ENCODE peak calls at places on chromosomes 7 and 10, in eight cellular contexts. K, A, Z, O, U, D, C and F are unnamed samples.

GRCh38 chr7:152899004-152899403 is 139.5 kb downstream of the ACTR3B start:
- DNase-seq in O (no peak), D (no peak), A (no peak), U (no peak), C (no peak), K (no peak), Z (no peak), F (no peak)

GRCh38 chr7:4136501-4137110 is 545.5 kb upstream of the FOXK1 start:
- DNase-seq in C (no peak), Z (no peak), D (no peak), A (no peak), U (no peak), O (no peak), K (no peak), F (no peak)

GRCh38 chr10:24957624-24958435 is 5.4 kb upstream of the PRTFDC1 start:
- DNase-seq in C (peak), K (no peak), O (no peak), D (no peak), Z (peak), U (no peak), A (no peak), F (peak)

GRCh38 chr10:11285171-11285570 is 267.5 kb downstream of the CELF2 start:
- DNase-seq in A (no peak), O (no peak), K (no peak), Z (no peak), C (no peak), U (no peak), D (no peak), F (no peak)

GRCh38 chr7:36129048-36129534 is 24.0 kb upstream of the EEPD1 start:
- DNase-seq in C (peak), A (no peak), K (no peak), U (no peak), Z (peak), D (no peak), O (no peak), F (peak)

GRCh38 chr7:85030893-85031292 is 156.0 kb downstream of the SEMA3D start:
- DNase-seq in C (no peak), Z (peak), A (no peak), O (no peak), K (no peak), D (no peak), U (no peak), F (peak)

GRCh38 chr10:71125749-71126107 is 86.6 kb upstream of the UNC5B start:
- DNase-seq in U (no peak), O (no peak), C (no peak), K (no peak), Z (no peak), A (no peak), D (no peak), F (no peak)

GRCh38 chr10:77564781-77565589 is 72.6 kb downstream of the KCNMA1 start:
- DNase-seq in U (no peak), C (no peak), D (no peak), O (no peak), A (no peak), K (no peak), Z (peak), F (no peak)

GRCh38 chr10:119025776-119026175 is 3.7 kb upstream of the NANOS1 start:
- DNase-seq in Z (no peak), A (peak), K (no peak), C (no peak), O (no peak), D (no peak), U (no peak), F (no peak)

GRCh38 chr7:66013938-66014337 is 31.9 kb upstream of the GUSB start:
- DNase-seq in D (no peak), Z (peak), U (no peak), O (no peak), A (peak), K (no peak), C (no peak), F (peak)

GRCh38 chr10:28763471-28763870 is 86.2 kb downstream of the BAMBI start:
- DNase-seq in O (no peak), K (no peak), Z (no peak), U (no peak), C (no peak), D (no peak), A (no peak), F (no peak)

GRCh38 chr10:112565434-112566053 is 118.5 kb downstream of the VTI1A start:
- DNase-seq in O (no peak), Z (peak), K (peak), A (no peak), C (peak), U (no peak), D (no peak), F (peak)

GRCh38 chr7:15561840-15562239 is at the start of gene AGMO:
- DNase-seq in Z (peak), K (no peak), A (no peak), U (peak), D (no peak), C (peak), O (no peak), F (no peak)

GRCh38 chr10:17685227-17685840 is 41.4 kb downstream of the STAM start:
- DNase-seq in O (no peak), Z (no peak), A (no peak), K (no peak), C (no peak), D (no peak), U (no peak), F (no peak)

GRCh38 chr7:105205592-105206211 is 183.0 kb downstream of the SRPK2 start:
- DNase-seq in K (no peak), D (no peak), O (no peak), U (no peak), C (no peak), A (no peak), Z (no peak), F (no peak)

GRCh38 chr10:18576586-18576985 is 74.8 kb downstream of the NSUN6 start:
- DNase-seq in O (no peak), U (no peak), D (no peak), C (no peak), K (no peak), A (no peak), Z (no peak), F (no peak)

GRCh38 chr10:51654918-51655317 is 44.5 kb downstream of the CSTF2T start:
- DNase-seq in U (no peak), O (no peak), A (no peak), C (no peak), D (no peak), K (no peak), Z (no peak), F (no peak)

GRCh38 chr10:130025326-130025725 is 61.3 kb upstream of the EBF3 start:
- DNase-seq in C (no peak), U (no peak), O (no peak), A (no peak), Z (no peak), D (no peak), K (no peak), F (no peak)

GRCh38 chr10:64115471-64115870 is 594.3 kb downstream of the REEP3 start:
- DNase-seq in C (no peak), O (no peak), Z (no peak), A (no peak), U (no peak), D (no peak), K (no peak), F (no peak)

GRCh38 chr10:104680467-104681401 is 39.6 kb downstream of the SORCS3 start:
- DNase-seq in O (no peak), K (no peak), Z (peak), C (peak), D (no peak), U (peak), A (no peak), F (no peak)

GRCh38 chr7:82542665-82543064 is 99.1 kb upstream of the CACNA2D1 start:
- DNase-seq in O (no peak), Z (peak), U (no peak), C (no peak), A (no peak), K (no peak), D (no peak), F (peak)

GRCh38 chr10:37758074-37758473 is 99.3 kb downstream of the ZNF248 start:
- DNase-seq in K (no peak), U (no peak), C (no peak), O (no peak), A (no peak), Z (no peak), D (no peak), F (no peak)

GRCh38 chr10:16792675-16793074 is 24.5 kb downstream of the RSU1 start:
- DNase-seq in A (no peak), U (no peak), D (no peak), K (no peak), O (no peak), Z (peak), C (no peak), F (peak)

GRCh38 chr7:110519851-110520250 is 571.1 kb upstream of the LRRN3 start:
- DNase-seq in Z (no peak), D (no peak), A (no peak), U (no peak), C (no peak), K (no peak), O (no peak), F (no peak)

GRCh38 chr10:24047201-24047600 is 161.7 kb upstream of the KIAA1217 start:
- DNase-seq in K (no peak), C (no peak), Z (no peak), A (no peak), U (no peak), D (no peak), O (no peak), F (no peak)

GRCh38 chr7:107661081-107661864 is 645 bp downstream of the SLC26A4 start:
- DNase-seq in K (no peak), A (peak), Z (peak), U (no peak), O (peak), D (no peak), C (no peak), F (peak)

GRCh38 chr10:50582766-50583762 is 40.7 kb downstream of the SGMS1 start:
- DNase-seq in C (no peak), U (no peak), Z (no peak), D (no peak), K (no peak), A (no peak), O (no peak), F (no peak)

GRCh38 chr7:121337398-121337797 is 8.6 kb downstream of the WNT16 start:
- DNase-seq in Z (no peak), A (no peak), C (no peak), O (no peak), D (no peak), K (no peak), U (no peak), F (no peak)

GRCh38 chr10:44399478-44400451 is 14.9 kb upstream of the CXCL12 start:
- DNase-seq in O (no peak), Z (no peak), A (no peak), K (no peak), C (no peak), D (no peak), U (no peak), F (no peak)

GRCh38 chr7:143318661-143319060 is 2.8 kb downstream of the CLCN1 start:
- DNase-seq in C (no peak), K (no peak), U (no peak), D (no peak), Z (no peak), A (no peak), O (no peak), F (peak)

GRCh38 chr10:77531441-77532001 is 106.1 kb downstream of the KCNMA1 start:
- DNase-seq in O (no peak), Z (peak), C (peak), U (no peak), D (no peak), K (no peak), A (peak), F (peak)

GRCh38 chr7:68720722-68721121 is 877.6 kb upstream of the AUTS2 start:
- DNase-seq in C (no peak), U (no peak), A (no peak), K (no peak), Z (no peak), D (no peak), O (no peak), F (no peak)

GRCh38 chr10:44982114-44982460 is 3.5 kb upstream of the DEPP1 start:
- DNase-seq in A (peak), K (no peak), C (no peak), Z (peak), U (no peak), D (no peak), O (no peak), F (no peak)

GRCh38 chr7:2024227-2024918 is 208.4 kb downstream of the MAD1L1 start:
- DNase-seq in A (no peak), Z (peak), C (no peak), U (no peak), D (no peak), O (no peak), K (no peak), F (peak)

GRCh38 chr10:4546500-4546899 is 279.5 kb upstream of the AKR1E2 start:
- DNase-seq in A (no peak), K (no peak), O (no peak), Z (peak), D (no peak), U (no peak), C (no peak), F (peak)

GRCh38 chr7:25788961-25789620 is 362.9 kb upstream of the NFE2L3 start:
- DNase-seq in O (no peak), C (no peak), D (no peak), U (no peak), K (no peak), A (no peak), Z (no peak), F (no peak)

GRCh38 chr7:108459922-108460551 is 3.8 kb upstream of the NRCAM start:
- DNase-seq in U (no peak), O (no peak), D (no peak), K (no peak), C (no peak), Z (peak), A (no peak), F (peak)

GRCh38 chr7:30168800-30169584 is 34.2 kb downstream of the MTURN start:
- DNase-seq in C (no peak), O (no peak), Z (peak), K (no peak), A (peak), D (no peak), U (no peak), F (peak)

GRCh38 chr10:86941426-86941825 is 16.0 kb downstream of the MMRN2 start:
- DNase-seq in Z (no peak), K (no peak), C (no peak), U (no peak), D (no peak), A (no peak), O (no peak), F (no peak)

GRCh38 chr10:50224330-50224952 is 26.9 kb downstream of the ASAH2 start:
- DNase-seq in U (no peak), C (no peak), K (peak), O (no peak), Z (peak), A (peak), D (no peak), F (peak)